ENCODE peak calls at places on chromosome 16, in ten cellular contexts. D is stimulated activated CD4-positive, alpha-beta T cell treated with anti-CD3 and anti-CD28 coated beads, Interleukin-4, amount 100 ng/mL, for 4 hours; F is posterior cingulate gyrus; L is pancreas; M is iPS DF 6.9; I is fibroblast of lung; A is A172; S is adrenal gland; Z is stimulated activated naive CD4-positive, alpha-beta T cell; J is cardiac muscle cell. X is an unnamed sample.

GRCh38 chr16:68396481-68396880 is 51.8 kb downstream of the SMPD3 start:
- DNase-seq in D (peak), F (no peak), L (no peak), M (no peak), I (peak), A (peak), S (peak), Z (peak), J (peak), X (peak)

GRCh38 chr16:75241412-75241811 is 10.0 kb downstream of the BCAR1 start:
- DNase-seq in D (no peak), F (no peak), L (peak), M (no peak), I (no peak), A (no peak), S (no peak), Z (no peak), J (no peak), X (no peak)

GRCh38 chr16:28289939-28290862 is 2.1 kb upstream of the SBK1 start:
- DNase-seq in D (no peak), F (no peak), L (no peak), M (no peak), I (no peak), A (no peak), S (no peak), Z (no peak), J (no peak), X (no peak)

GRCh38 chr16:84785843-84786538 is 33.8 kb upstream of the CRISPLD2 start:
- DNase-seq in D (no peak), F (no peak), L (peak), M (no peak), I (peak), A (peak), S (no peak), Z (no peak), J (peak), X (no peak)

GRCh38 chr16:84117482-84117843 is 721 bp upstream of the MBTPS1 start:
- DNase-seq in D (peak), F (no peak), L (no peak), M (no peak), I (peak), A (no peak), S (peak), Z (peak), J (no peak), X (peak)

GRCh38 chr16:58110590-58111330 is 18.4 kb downstream of the CFAP20 start:
- DNase-seq in D (no peak), F (no peak), L (no peak), M (no peak), I (no peak), A (peak), S (no peak), Z (no peak), J (peak), X (no peak)

GRCh38 chr16:65660390-65660789 is 538.5 kb upstream of the CDH11 start:
- DNase-seq in D (no peak), F (no peak), L (no peak), M (no peak), I (no peak), A (peak), S (peak), Z (no peak), J (peak), X (no peak)

GRCh38 chr16:57314161-57314785 is 29.8 kb upstream of the PLLP start:
- DNase-seq in D (no peak), F (no peak), L (no peak), M (no peak), I (no peak), A (peak), S (no peak), Z (peak), J (no peak), X (no peak)